ENCODE peak calls at places on chromosome 22, in six cellular contexts. J, O, N, S, T and Q are unnamed samples.
A peak's percentile ranks its signal among the peaks of the same experiment; 100 is the strongest.

GRCh38 chr22:27474711-27475547 is 326.6 kb downstream of the MN1 start:
- DNase-seq in J (peak; percentile 89), O (no peak), N (peak; percentile 98), S (no peak), T (no peak), Q (no peak)

GRCh38 chr22:27726726-27727449 is 74.7 kb downstream of the MN1 start:
- DNase-seq in J (peak; percentile 78), O (no peak), N (peak; percentile 84), S (no peak), T (peak; percentile 91), Q (peak; percentile 81)

GRCh38 chr22:25393121-25393805 is 171.2 kb upstream of the GRK3 start:
- DNase-seq in J (no peak), O (no peak), N (no peak), S (no peak), T (no peak), Q (no peak)

GRCh38 chr22:48485144-48486135 is 1342.2 kb downstream of the BRD1 start:
- DNase-seq in J (no peak), O (no peak), N (no peak), S (no peak), T (no peak), Q (no peak)

GRCh38 chr22:50276143-50276542 is 6.0 kb upstream of the MAPK11 start:
- DNase-seq in J (peak; percentile 72), O (no peak), N (peak; percentile 51), S (peak; percentile 77), T (no peak), Q (no peak)

GRCh38 chr22:20131856-20132685 is 467 bp downstream of the ZDHHC8 start:
- DNase-seq in J (no peak), O (no peak), N (no peak), S (peak; percentile 69), T (no peak), Q (no peak)

GRCh38 chr22:49934144-49934890 is 15.9 kb downstream of the CRELD2 start:
- DNase-seq in J (no peak), O (no peak), N (peak; percentile 61), S (peak; percentile 89), T (no peak), Q (no peak)

GRCh38 chr22:19607198-19608113 is 83.2 kb upstream of the CLDN5 start:
- DNase-seq in J (peak; percentile 10), O (no peak), N (no peak), S (no peak), T (no peak), Q (no peak)

GRCh38 chr22:23849009-23850006 is 8.4 kb upstream of the SLC2A11 start:
- DNase-seq in J (peak; percentile 78), O (peak; percentile 31), N (peak; percentile 55), S (peak; percentile 88), T (peak; percentile 79), Q (peak; percentile 71)
- H3K4me3 ChIP-seq in J (no peak overlapping the region), O (peak overlapping the region; percentile 45), N (no peak overlapping the region), S (peak overlapping the region; percentile 18), T (no peak overlapping the region), Q (no peak overlapping the region)

GRCh38 chr22:30434775-30435315 is 9.3 kb downstream of the MTFP1 start:
- DNase-seq in J (no peak), O (no peak), N (no peak), S (no peak), T (no peak), Q (no peak)
- H3K27ac ChIP-seq in J (no peak overlapping the region), O (no peak overlapping the region), N (no peak overlapping the region), S (no peak overlapping the region), T (no peak overlapping the region), Q (no peak overlapping the region)

DNA sequence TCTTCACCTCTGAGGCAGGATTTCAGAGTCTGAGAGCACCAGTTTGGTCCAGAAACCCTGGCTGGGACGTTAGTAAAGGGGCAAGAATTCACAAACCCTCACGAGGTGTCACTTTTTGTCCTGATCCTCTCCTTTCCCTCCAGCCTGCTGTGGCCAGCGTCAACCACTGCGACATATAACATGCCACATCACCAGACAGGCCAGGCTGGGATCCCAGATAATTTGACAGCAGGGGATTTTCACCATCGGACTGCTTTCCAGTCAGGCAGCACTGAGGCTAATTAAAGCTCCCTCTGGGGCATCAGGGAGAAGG is 36.8 kb upstream of the RBFOX2 start:
- DNase-seq in J (no peak), O (no peak), N (no peak), S (no peak), T (no peak), Q (no peak)
- H3K4me3 ChIP-seq in J (peak overlapping the region; percentile 24), O (peak overlapping the region; percentile 72), N (peak overlapping the region; percentile 52), S (peak overlapping the region; percentile 51), T (peak overlapping the region; percentile 44), Q (peak overlapping the region; percentile 50)

GRCh38 chr22:43257549-43257948 is 70.6 kb upstream of the TTLL12 start:
- DNase-seq in J (no peak), O (no peak), N (peak; percentile 27), S (no peak), T (no peak), Q (no peak)
- H3K27ac ChIP-seq in J (no peak overlapping the region), O (no peak overlapping the region), N (no peak overlapping the region), S (no peak overlapping the region), T (no peak overlapping the region), Q (no peak overlapping the region)

DNA sequence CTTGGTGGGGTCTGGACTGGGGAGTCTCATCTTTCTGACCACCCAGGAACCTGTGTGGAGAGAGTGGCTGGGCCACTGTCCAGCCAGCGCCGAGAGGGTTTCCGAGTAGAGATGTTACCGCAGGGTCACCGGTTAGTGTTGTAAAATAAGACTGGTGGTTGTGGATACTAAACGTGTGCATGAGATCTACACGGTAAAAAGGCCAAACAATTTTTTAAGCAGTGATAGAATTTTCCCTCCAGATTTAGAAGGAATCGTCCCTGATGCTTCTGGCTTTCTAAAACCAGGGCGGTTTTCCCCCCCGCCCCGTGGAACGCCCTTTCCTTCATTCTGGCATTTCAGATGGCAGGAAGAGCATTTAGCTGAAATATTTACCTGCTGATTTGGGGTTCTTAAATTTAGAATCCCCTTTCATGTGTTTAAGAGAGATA is 72.6 kb upstream of the PPARA start:
- DNase-seq in J (no peak), O (no peak), N (peak; percentile 66), S (peak; percentile 30), T (no peak), Q (peak; percentile 65)
- H3K4me3 ChIP-seq in J (no peak overlapping the region), O (peak overlapping the region; percentile 86), N (peak overlapping the region; percentile 98), S (peak overlapping the region; percentile 98), T (peak overlapping the region; percentile 59), Q (peak overlapping the region; percentile 90)

DNA sequence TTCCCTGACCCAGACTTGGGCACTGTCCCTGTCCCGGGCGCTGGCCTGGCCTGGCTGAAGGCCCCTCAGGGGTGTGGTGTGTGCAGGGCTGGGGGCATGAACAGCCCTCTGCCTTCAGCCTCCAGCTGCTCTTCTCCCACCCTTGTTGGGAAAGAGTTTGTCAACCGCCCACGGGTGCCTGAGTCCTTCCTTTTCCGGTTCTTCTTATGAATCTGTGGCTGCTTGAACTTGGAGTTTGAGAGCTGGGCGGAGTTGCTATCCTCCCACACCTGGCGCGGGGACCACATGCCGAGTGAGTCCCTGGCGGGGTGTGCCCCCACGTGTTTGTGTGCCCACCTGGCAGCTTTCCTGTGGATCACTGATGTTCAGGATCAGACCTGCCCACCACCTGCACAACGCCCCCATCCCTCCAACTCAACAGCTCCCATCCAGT is 13.4 kb downstream of the NFAM1 start:
- DNase-seq in J (peak; percentile 23), O (no peak), N (no peak), S (no peak), T (no peak), Q (no peak)
- H3K27ac ChIP-seq in J (no peak overlapping the region), O (no peak overlapping the region), N (no peak overlapping the region), S (no peak overlapping the region), T (no peak overlapping the region), Q (no peak overlapping the region)

DNA sequence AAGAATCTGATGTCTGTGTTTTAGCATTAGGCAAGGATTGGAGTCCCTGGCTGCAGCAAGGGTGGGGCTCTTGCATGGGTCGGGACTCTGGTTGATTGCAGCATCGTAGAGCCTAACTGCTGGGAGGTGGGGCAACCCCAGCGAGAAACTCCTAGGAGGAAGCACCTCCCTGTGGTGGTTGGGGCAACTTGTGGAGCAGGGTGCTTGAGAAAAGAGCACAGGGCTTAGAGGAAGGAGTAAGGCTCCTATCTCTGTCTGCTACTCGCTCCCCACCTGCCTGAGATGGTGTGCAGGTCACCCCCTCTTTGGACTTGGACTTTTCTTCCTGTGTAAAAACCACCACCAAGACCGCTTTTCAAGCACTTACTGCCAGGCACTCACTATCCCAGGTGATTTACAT is 15.6 kb downstream of the SREBF2 start:
- DNase-seq in J (no peak), O (no peak), N (no peak), S (no peak), T (peak; percentile 71), Q (peak; percentile 72)
- H3K4me3 ChIP-seq in J (no peak overlapping the region), O (no peak overlapping the region), N (no peak overlapping the region), S (no peak overlapping the region), T (no peak overlapping the region), Q (no peak overlapping the region)

GRCh38 chr22:29039148-29039547 is 22.5 kb downstream of the C22orf31 start:
- DNase-seq in J (no peak), O (no peak), N (no peak), S (no peak), T (no peak), Q (no peak)
- H3K27ac ChIP-seq in J (peak overlapping the region; percentile 19), O (no peak overlapping the region), N (no peak overlapping the region), S (no peak overlapping the region), T (no peak overlapping the region), Q (no peak overlapping the region)

GRCh38 chr22:38737302-38738060 is 18.3 kb downstream of the SUN2 start:
- DNase-seq in J (no peak), O (no peak), N (no peak), S (peak; percentile 31), T (no peak), Q (no peak)
- H3K4me3 ChIP-seq in J (no peak overlapping the region), O (no peak overlapping the region), N (no peak overlapping the region), S (no peak overlapping the region), T (no peak overlapping the region), Q (no peak overlapping the region)